ENCODE peak calls at places on chromosomes 5 and 9, in five cellular contexts. H, X, W, Z and E are unnamed samples.
A peak's percentile ranks its signal among the peaks of the same experiment; 100 is the strongest.

GRCh38 chr9:87592554-87593394 is 95.1 kb downstream of the DAPK1 start:
- DNase-seq in W (no peak), H (peak; percentile 17), Z (peak; percentile 68), X (no peak), E (peak; percentile 63)

GRCh38 chr5:111127453-111128195 is 35.5 kb downstream of the WDR36 start:
- DNase-seq in H (no peak), X (no peak), Z (no peak), W (no peak), E (no peak)

GRCh38 chr9:109779711-109780452 is at the start of gene PALM2AKAP2:
- DNase-seq in W (no peak), Z (peak; percentile 79), H (no peak), X (no peak), E (peak; percentile 69)

GRCh38 chr5:151772029-151772867 is 494 bp downstream of the G3BP1 start:
- DNase-seq in W (no peak), X (no peak), Z (peak; percentile 49), H (no peak), E (no peak)

GRCh38 chr9:132880311-132880661 is 1.6 kb downstream of the SPACA9 start:
- DNase-seq in X (no peak), Z (no peak), H (no peak), W (no peak), E (no peak)

GRCh38 chr5:145976431-145977155 is 40.2 kb downstream of the SH3RF2 start:
- DNase-seq in H (no peak), Z (no peak), W (no peak), X (no peak), E (no peak)

GRCh38 chr9:100466171-100466827 is 6.7 kb upstream of the TMEFF1 start:
- DNase-seq in H (no peak), X (no peak), W (no peak), Z (no peak), E (no peak)

GRCh38 chr9:5557606-5558587 is 47.6 kb downstream of the PDCD1LG2 start:
- DNase-seq in X (no peak), H (no peak), W (peak; percentile 15), Z (peak; percentile 23), E (no peak)

GRCh38 chr5:145811834-145812625 is 23.1 kb downstream of the PRELID2 start:
- DNase-seq in X (no peak), Z (peak; percentile 21), H (no peak), W (no peak), E (no peak)